ENCODE peak calls at places on chromosomes 13 and 19, in seven cellular contexts. B, E, Z, H, F, S and Y are unnamed samples.

GRCh38 chr13:51549593-51549992 is 34.7 kb upstream of the WDFY2 start:
- DNase-seq in F (no peak), S (no peak), Z (no peak), H (no peak), E (no peak), B (no peak), Y (no peak)

GRCh38 chr13:103349664-103350063 is 283.4 kb upstream of the SLC10A2 start:
- DNase-seq in B (no peak), Z (peak; percentile 3), E (peak; percentile 72), H (no peak), S (no peak), F (no peak), Y (no peak)

GRCh38 chr13:60327551-60327950 is 69.5 kb upstream of the TDRD3 start:
- DNase-seq in S (no peak), H (no peak), E (no peak), B (no peak), Z (no peak), F (no peak), Y (no peak)

GRCh38 chr13:40026741-40027140 is 371.3 kb downstream of the COG6 start:
- DNase-seq in F (peak; percentile 4), Z (no peak), E (no peak), B (no peak), H (no peak), S (no peak), Y (no peak)

GRCh38 chr13:74290324-74290773 is 156.1 kb upstream of the KLF12 start:
- DNase-seq in Z (peak; percentile 73), E (peak; percentile 87), B (peak; percentile 45), H (peak; percentile 79), F (peak; percentile 2), S (no peak), Y (no peak)

GRCh38 chr13:34672631-34673030 is 269.4 kb upstream of the NBEA start:
- DNase-seq in F (no peak), S (no peak), Z (no peak), B (no peak), E (no peak), H (no peak), Y (no peak)

GRCh38 chr19:42281175-42282035 is 12.4 kb downstream of the CIC start:
- DNase-seq in B (peak; percentile 19), S (no peak), Z (peak; percentile 58), H (no peak), E (peak; percentile 30), F (no peak), Y (no peak)

GRCh38 chr13:28750187-28751045 is 31.6 kb upstream of the SLC46A3 start:
- DNase-seq in F (no peak), H (no peak), B (no peak), Z (no peak), E (no peak), S (no peak), Y (no peak)

GRCh38 chr19:55146078-55146647 is 2.8 kb downstream of the TNNT1 start:
- DNase-seq in H (no peak), Z (peak; percentile 56), S (no peak), F (no peak), E (no peak), B (peak; percentile 65), Y (no peak)

GRCh38 chr19:43784981-43785808 is 4.4 kb upstream of the KCNN4 start:
- DNase-seq in B (peak; percentile 86), F (no peak), H (no peak), Z (peak; percentile 64), S (no peak), E (peak; percentile 75), Y (peak; percentile 80)

GRCh38 chr13:45092668-45093067 is 27.6 kb upstream of the GTF2F2 start:
- DNase-seq in Z (no peak), E (no peak), H (no peak), B (peak; percentile 36), F (no peak), S (no peak), Y (no peak)

GRCh38 chr19:16676101-16676798 is 15.3 kb downstream of the TMEM38A start:
- DNase-seq in E (no peak), F (no peak), S (no peak), H (no peak), B (peak; percentile 23), Z (no peak), Y (no peak)

GRCh38 chr19:861756-862528 is 2.5 kb downstream of the CFD start:
- DNase-seq in B (peak; percentile 78), F (peak; percentile 69), S (peak; percentile 51), Z (peak; percentile 37), E (peak; percentile 68), H (no peak), Y (no peak)